ENCODE peak calls at places on chromosomes 3 and 15, in seven cellular contexts. Q is upper lobe of right lung; P is left lung; G is effector memory CD4-positive, alpha-beta T cell; S is Karpas-422; Z is fibroblast of lung; H is tibial artery. N is an unnamed sample. For H3K27me3, the result is how much of the 10 kb centered on the place peaks cover.

GRCh38 chr3:42698911-42699230 is 3.7 kb downstream of the HHATL start:
- DNase-seq in Q (peak), P (no peak), G (no peak), S (no peak), Z (no peak), H (no peak), N (no peak)

GRCh38 chr3:8503461-8503860 is 1.8 kb downstream of the LMCD1 start:
- DNase-seq in Q (no peak), P (no peak), G (no peak), S (no peak), Z (peak), H (no peak), N (no peak)

GRCh38 chr3:194272861-194273266 is 78.3 kb downstream of the CPN2 start:
- DNase-seq in Q (peak), P (no peak), G (no peak), S (no peak), Z (no peak), H (no peak), N (no peak)

GRCh38 chr15:71485094-71485693 is 325.2 kb upstream of the NR2E3 start:
- DNase-seq in Q (no peak), P (no peak), G (no peak), S (peak), Z (peak), H (no peak), N (no peak)

GRCh38 chr3:55648591-55649318 is 161.6 kb upstream of the WNT5A start:
- DNase-seq in Q (no peak), P (no peak), G (no peak), S (no peak), Z (no peak), H (no peak), N (no peak)

GRCh38 chr3:88460369-88460768 is 310.6 kb downstream of the C3orf38 start:
- DNase-seq in Q (no peak), P (no peak), G (no peak), S (no peak), Z (no peak), H (no peak), N (no peak)

GRCh38 chr3:147120029-147120428 is 286.3 kb downstream of the ZIC4 start:
- DNase-seq in Q (no peak), P (no peak), G (no peak), S (peak), Z (peak), H (no peak), N (peak)

GRCh38 chr3:70277304-70277703 is 35.1 kb downstream of the MDFIC2 start:
- DNase-seq in Q (no peak), P (no peak), G (no peak), S (no peak), Z (no peak), H (no peak), N (no peak)

GRCh38 chr3:58524326-58524888 is 12.6 kb downstream of the ACOX2 start:
- DNase-seq in Q (no peak), P (no peak), G (no peak), S (no peak), Z (no peak), H (no peak), N (no peak)

GRCh38 chr3:180180795-180181194 is 144.1 kb upstream of the PEX5L start:
- DNase-seq in Q (no peak), P (no peak), G (no peak), S (no peak), Z (peak), H (no peak), N (peak)

GRCh38 chr3:58564456-58565160 is 12.6 kb downstream of the FAM107A start:
- DNase-seq in Q (peak), P (no peak), G (no peak), S (no peak), Z (peak), H (no peak), N (peak)

GRCh38 chr15:82873000-82873680 is 63.7 kb downstream of the WHAMM start:
- DNase-seq in Q (no peak), P (no peak), G (no peak), S (no peak), Z (no peak), H (no peak), N (no peak)

GRCh38 chr15:87269566-87269965 is 987.0 kb downstream of the NTRK3 start:
- DNase-seq in Q (no peak), P (no peak), G (no peak), S (no peak), Z (peak), H (no peak), N (no peak)

GRCh38 chr3:21573291-21573690 is 177.7 kb downstream of the ZNF385D start:
- DNase-seq in Q (no peak), P (no peak), G (no peak), S (no peak), Z (peak), H (no peak), N (no peak)

GRCh38 chr15:63881431-63881830 is 47.7 kb upstream of the HERC1 start:
- DNase-seq in Q (peak), P (no peak), G (no peak), S (peak), Z (no peak), H (no peak), N (no peak)

GRCh38 chr3:140091143-140091542 is 156.2 kb downstream of the CLSTN2 start:
- DNase-seq in Q (no peak), P (no peak), G (no peak), S (no peak), Z (peak), H (no peak), N (no peak)

GRCh38 chr3:66991478-66991877 is 6.6 kb upstream of the KBTBD8 start:
- DNase-seq in Q (no peak), P (no peak), G (no peak), S (no peak), Z (peak), H (no peak), N (peak)

GRCh38 chr15:51011212-51011611 is 83.5 kb downstream of the TNFAIP8L3 start:
- DNase-seq in Q (no peak), P (no peak), G (no peak), S (no peak), Z (no peak), H (no peak), N (no peak)

GRCh38 chr3:150147776-150148175 is 177.1 kb upstream of the PFN2 start:
- DNase-seq in Q (no peak), P (no peak), G (no peak), S (no peak), Z (peak), H (no peak), N (peak)

GRCh38 chr3:69761896-69762789 is 22.9 kb downstream of the MITF start:
- DNase-seq in Q (no peak), P (no peak), G (no peak), S (no peak), Z (peak), H (no peak), N (peak)

DNA sequence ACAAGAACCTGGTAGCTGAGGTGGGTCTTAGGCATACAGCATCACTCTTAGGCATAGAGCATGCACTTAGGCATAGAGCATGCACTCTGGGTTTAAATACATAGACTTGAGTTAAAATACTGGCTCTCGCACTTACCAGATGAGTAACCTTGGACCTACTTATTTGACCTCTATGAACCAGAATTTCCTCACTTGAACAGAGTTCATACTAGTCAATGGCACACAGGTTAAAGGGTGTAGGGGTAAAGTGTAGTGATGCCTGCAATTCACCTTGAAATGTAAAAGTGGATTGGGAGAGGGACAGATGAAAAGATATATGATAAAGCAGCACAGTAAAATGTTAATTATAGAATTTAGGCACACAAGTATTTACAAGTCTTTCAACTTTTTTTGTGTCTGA is 1.6 kb downstream of the RUVBL1 start:
- DNase-seq in Q (no peak), P (no peak), G (no peak), S (no peak), Z (no peak), H (no peak), N (no peak)
- H3K4me3 ChIP-seq in Q (no peak), P (no peak), G (no peak), S (peak), Z (peak), H (no peak), N (no peak)

GRCh38 chr3:125647318-125648014 is 52.2 kb upstream of the OSBPL11 start:
- DNase-seq in Q (peak), P (peak), G (no peak), S (no peak), Z (no peak), H (no peak), N (no peak)
- H3K27ac ChIP-seq in Q (peak), P (peak), G (no peak), S (no peak), Z (no peak), H (no peak), N (no peak)

GRCh38 chr15:100923076-100923475 is 3.9 kb downstream of the LRRK1 start:
- DNase-seq in Q (no peak), P (no peak), G (no peak), S (no peak), Z (no peak), H (no peak), N (no peak)
- H3K27me3 ChIP-seq in Q (under half), P (under half), G (under half), S (under half), Z (under half), H (under half), N (under half)

GRCh38 chr3:169966951-169967915 is 626 bp downstream of the SEC62 start:
- DNase-seq in Q (no peak), P (peak), G (peak), S (peak), Z (peak), H (peak), N (peak)

GRCh38 chr3:169968224-169968623 is 1.6 kb downstream of the SEC62 start:
- DNase-seq in Q (no peak), P (no peak), G (no peak), S (no peak), Z (no peak), H (no peak), N (no peak)

GRCh38 chr3:169964176-169964575 is 2.4 kb upstream of the SEC62 start:
- DNase-seq in Q (no peak), P (no peak), G (no peak), S (no peak), Z (peak), H (no peak), N (no peak)

GRCh38 chr3:169966086-169966950 is at the start of gene SEC62:
- DNase-seq in Q (peak), P (peak), G (peak), S (peak), Z (peak), H (peak), N (peak)

DNA sequence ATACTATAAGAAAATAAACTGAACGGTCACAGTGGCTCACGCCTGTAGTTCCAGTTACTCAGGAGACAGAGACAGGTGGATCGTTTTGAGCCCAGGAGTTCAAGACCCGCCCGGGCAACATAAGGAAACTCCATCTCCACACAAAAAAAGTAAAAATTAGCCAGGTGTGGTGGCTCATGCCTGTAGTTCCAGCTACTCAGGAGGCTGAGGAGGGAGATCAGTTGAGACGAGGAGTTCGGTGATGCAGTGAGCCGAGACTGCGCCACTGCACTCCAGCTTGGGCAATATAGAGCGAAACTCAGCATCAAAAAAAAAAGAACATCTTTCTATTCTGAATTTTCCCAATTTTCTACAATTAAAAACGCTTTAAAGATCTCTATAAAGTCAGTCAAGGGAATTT is 1.0 kb upstream of the SEC62 start:
- DNase-seq in Q (no peak), P (no peak), G (no peak), S (peak), Z (no peak), H (no peak), N (no peak)
- H3K4me3 ChIP-seq in Q (no peak), P (no peak), G (no peak), S (peak), Z (peak), H (peak), N (no peak)

GRCh38 chr3:16181361-16181760 is 6.9 kb downstream of the GALNT15 start:
- DNase-seq in Q (peak), P (peak), G (no peak), S (no peak), Z (no peak), H (peak), N (no peak)
- H3K27ac ChIP-seq in Q (no peak), P (no peak), G (no peak), S (no peak), Z (peak), H (peak), N (no peak)

GRCh38 chr15:58296276-58296675 is 135.5 kb upstream of the LIPC start:
- DNase-seq in Q (no peak), P (no peak), G (no peak), S (peak), Z (no peak), H (no peak), N (no peak)

GRCh38 chr15:58292761-58293175 is 139.0 kb upstream of the LIPC start:
- DNase-seq in Q (no peak), P (no peak), G (no peak), S (peak), Z (peak), H (no peak), N (no peak)

GRCh38 chr15:58297639-58298038 is 134.2 kb upstream of the LIPC start:
- DNase-seq in Q (no peak), P (no peak), G (no peak), S (no peak), Z (no peak), H (no peak), N (no peak)

GRCh38 chr15:58293622-58294550 is 137.9 kb upstream of the LIPC start:
- DNase-seq in Q (no peak), P (no peak), G (no peak), S (peak), Z (no peak), H (no peak), N (no peak)

GRCh38 chr15:58295637-58296036 is 136.2 kb upstream of the LIPC start:
- DNase-seq in Q (no peak), P (no peak), G (no peak), S (no peak), Z (no peak), H (no peak), N (no peak)
- H3K27me3 ChIP-seq in Q (under half), P (under half), G (under half), S (under half), Z (under half), H (under half), N (under half)

DNA sequence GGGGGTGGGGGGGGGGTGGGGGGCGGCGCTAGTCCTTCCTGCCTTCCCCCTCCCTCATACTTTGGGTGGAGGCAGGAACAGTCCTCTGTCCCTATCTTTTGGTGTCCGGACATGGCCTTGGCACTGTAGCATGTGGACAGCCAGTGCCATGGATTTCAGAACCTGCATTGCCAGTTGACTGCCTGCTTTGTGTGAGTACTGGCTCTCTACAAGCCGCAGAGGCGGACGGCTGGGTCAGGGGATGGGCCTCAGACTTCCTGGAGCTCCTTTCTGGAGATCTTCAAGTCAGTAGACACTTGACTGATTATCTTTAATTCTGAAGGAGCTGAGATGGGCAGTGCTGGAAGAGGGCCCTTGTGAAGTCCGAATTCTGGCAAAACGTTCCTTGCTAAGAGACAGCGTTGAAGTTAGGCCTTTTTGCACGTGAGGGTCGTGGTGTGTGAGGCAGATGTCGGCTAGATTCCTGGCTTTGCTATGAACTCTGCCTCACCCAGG is 2.5 kb downstream of the CLDN11 start:
- DNase-seq in Q (no peak), P (no peak), G (no peak), S (no peak), Z (peak), H (no peak), N (no peak)
- H3K4me3 ChIP-seq in Q (peak), P (no peak), G (no peak), S (no peak), Z (peak), H (no peak), N (peak)